ENCODE peak calls at places on chromosomes 16 and 17, in ten cellular contexts. Y is SK-MEL-5; A is activated naive CD8-positive, alpha-beta T cell treated with anti-CD3 and anti-CD28 coated beads for 36 hours; W is occipital lobe; B is HCEC 1CT; Q is mucosa of gallbladder; K is T follicular helper cell; N is psoas muscle; S is COR-L47; T is naive thymus-derived CD4-positive, alpha-beta T cell. J is an unnamed sample.

GRCh38 chr16:89607937-89608740 is 5.3 kb upstream of the DPEP1 start:
- DNase-seq in Y (no peak), A (no peak), W (no peak), B (no peak), Q (no peak), K (no peak), N (no peak), S (no peak), T (no peak), J (no peak)

GRCh38 chr17:74978240-74978639 is 5.7 kb upstream of the HID1 start:
- DNase-seq in Y (no peak), A (no peak), W (no peak), B (no peak), Q (no peak), K (no peak), N (no peak), S (no peak), T (no peak), J (no peak)

GRCh38 chr17:6187836-6188235 is 117.7 kb downstream of the WSCD1 start:
- DNase-seq in Y (no peak), A (no peak), W (no peak), B (no peak), Q (no peak), K (no peak), N (no peak), S (no peak), T (no peak), J (no peak)

GRCh38 chr17:9905902-9906301 is 831 bp upstream of the RCVRN start:
- DNase-seq in Y (peak), A (peak), W (no peak), B (no peak), Q (no peak), K (no peak), N (peak), S (no peak), T (no peak), J (no peak)

GRCh38 chr17:63988741-63989621 is 9.2 kb upstream of the PRR29 start:
- DNase-seq in Y (no peak), A (no peak), W (no peak), B (no peak), Q (peak), K (no peak), N (peak), S (no peak), T (no peak), J (no peak)

GRCh38 chr17:40914456-40914855 is 23.0 kb downstream of the KRT23 start:
- DNase-seq in Y (no peak), A (no peak), W (no peak), B (no peak), Q (no peak), K (no peak), N (no peak), S (no peak), T (no peak), J (no peak)

GRCh38 chr17:83121921-83122820 is 42.8 kb downstream of the METRNL start:
- DNase-seq in Y (no peak), A (no peak), W (no peak), B (no peak), Q (no peak), K (no peak), N (peak), S (no peak), T (no peak), J (no peak)

GRCh38 chr16:69660166-69660565 is 66.2 kb downstream of the NQO1 start:
- DNase-seq in Y (no peak), A (no peak), W (no peak), B (no peak), Q (no peak), K (no peak), N (no peak), S (no peak), T (no peak), J (no peak)

GRCh38 chr16:12582696-12583095 is 221.0 kb downstream of the CPPED1 start:
- DNase-seq in Y (no peak), A (no peak), W (no peak), B (no peak), Q (no peak), K (no peak), N (no peak), S (no peak), T (no peak), J (no peak)

GRCh38 chr16:878886-879285 is 78.4 kb upstream of the GNG13 start:
- DNase-seq in Y (no peak), A (no peak), W (no peak), B (no peak), Q (no peak), K (no peak), N (peak), S (no peak), T (no peak), J (no peak)

GRCh38 chr17:40153603-40154238 is 13.4 kb downstream of the CASC3 start:
- DNase-seq in Y (no peak), A (peak), W (no peak), B (no peak), Q (no peak), K (no peak), N (no peak), S (no peak), T (no peak), J (no peak)

GRCh38 chr16:86894925-86895324 is 316.6 kb downstream of the FOXL1 start:
- DNase-seq in Y (no peak), A (no peak), W (no peak), B (no peak), Q (no peak), K (no peak), N (no peak), S (no peak), T (no peak), J (no peak)

GRCh38 chr17:32518856-32519768 is 32.3 kb downstream of the CDK5R1 start:
- DNase-seq in Y (peak), A (peak), W (peak), B (peak), Q (no peak), K (peak), N (peak), S (peak), T (peak), J (no peak)

GRCh38 chr16:84672276-84673202 is 24.2 kb downstream of the KLHL36 start:
- DNase-seq in Y (peak), A (peak), W (peak), B (peak), Q (peak), K (peak), N (peak), S (peak), T (peak), J (peak)

GRCh38 chr16:66364117-66364958 is 2.2 kb upstream of the CDH5 start:
- DNase-seq in Y (no peak), A (no peak), W (no peak), B (no peak), Q (peak), K (no peak), N (peak), S (no peak), T (no peak), J (no peak)

GRCh38 chr17:29042679-29043538 is at the start of gene PIPOX:
- DNase-seq in Y (peak), A (peak), W (no peak), B (no peak), Q (peak), K (no peak), N (no peak), S (peak), T (no peak), J (peak)

GRCh38 chr16:2779978-2780898 is 3.2 kb upstream of the ELOB start:
- DNase-seq in Y (no peak), A (no peak), W (no peak), B (no peak), Q (no peak), K (no peak), N (no peak), S (no peak), T (no peak), J (no peak)

GRCh38 chr17:81481815-81482505 is 30.6 kb downstream of the ACTG1 start:
- DNase-seq in Y (no peak), A (no peak), W (no peak), B (no peak), Q (no peak), K (no peak), N (no peak), S (no peak), T (no peak), J (no peak)

GRCh38 chr17:79851461-79851817 is 12.2 kb upstream of the CBX4 start:
- DNase-seq in Y (no peak), A (no peak), W (no peak), B (no peak), Q (peak), K (no peak), N (no peak), S (peak), T (no peak), J (no peak)

GRCh38 chr17:50956750-50957523 is 90.8 kb upstream of the TOB1 start:
- DNase-seq in Y (peak), A (peak), W (peak), B (peak), Q (peak), K (peak), N (peak), S (peak), T (peak), J (no peak)

GRCh38 chr16:11672206-11673090 is 4.2 kb downstream of the SNN start:
- DNase-seq in Y (no peak), A (no peak), W (no peak), B (no peak), Q (no peak), K (no peak), N (no peak), S (no peak), T (peak), J (no peak)

GRCh38 chr17:338442-339192 is 14.0 kb downstream of the RPH3AL start:
- DNase-seq in Y (no peak), A (no peak), W (no peak), B (no peak), Q (no peak), K (no peak), N (peak), S (no peak), T (no peak), J (no peak)

GRCh38 chr17:82177276-82177675 is 35.4 kb downstream of the CCDC57 start:
- DNase-seq in Y (no peak), A (no peak), W (no peak), B (no peak), Q (no peak), K (no peak), N (no peak), S (no peak), T (no peak), J (no peak)

GRCh38 chr17:77963441-77963840 is 4.9 kb downstream of the TNRC6C start:
- DNase-seq in Y (peak), A (peak), W (peak), B (no peak), Q (peak), K (peak), N (no peak), S (peak), T (peak), J (no peak)

GRCh38 chr17:80473701-80474100 is 2.7 kb downstream of the NPTX1 start:
- DNase-seq in Y (no peak), A (no peak), W (no peak), B (no peak), Q (no peak), K (no peak), N (no peak), S (no peak), T (no peak), J (no peak)

GRCh38 chr16:27588052-27588451 is 38.1 kb downstream of the KATNIP start:
- DNase-seq in Y (no peak), A (no peak), W (no peak), B (no peak), Q (no peak), K (no peak), N (no peak), S (no peak), T (no peak), J (no peak)